ENCODE peak calls at places on chromosomes 12 and 14, in ten cellular contexts. Z is stimulated activated CD4-positive, alpha-beta T cell treated with anti-CD3 and anti-CD28 coated beads, Interleukin-1b, Interleukin-23, amount 100 ng/mL, for 24 hours; L is activated T-cell treated with anti-CD3 and anti-CD28 coated beads, Interleukin-2, amount 50 U/mL, for 24 hours; U is C1 segment of cervical spinal cord; C is amygdala; T is activated naive CD4-positive, alpha-beta T cell treated with anti-CD3 and anti-CD28 coated beads for 36 hours; A is neural crest cell; R is epithelial cell of prostate; G is CD8-positive, alpha-beta memory T cell; F is aorta. M is an unnamed sample.

GRCh38 chr12:89080797-89081470 is 271.4 kb downstream of the DUSP6 start:
- DNase-seq in Z (no peak), L (no peak), U (no peak), C (no peak), T (no peak), A (no peak), R (no peak), G (no peak), F (no peak), M (no peak)

GRCh38 chr12:19507823-19508222 is 68.5 kb downstream of the AEBP2 start:
- DNase-seq in Z (no peak), L (no peak), U (no peak), C (no peak), T (no peak), A (no peak), R (no peak), G (no peak), F (no peak), M (no peak)

GRCh38 chr14:58992935-58993334 is 195.5 kb upstream of the DAAM1 start:
- DNase-seq in Z (no peak), L (no peak), U (no peak), C (no peak), T (no peak), A (no peak), R (no peak), G (no peak), F (no peak), M (no peak)

GRCh38 chr14:104436047-104436531 is 143.5 kb upstream of the C14orf180 start:
- DNase-seq in Z (no peak), L (no peak), U (no peak), C (no peak), T (no peak), A (no peak), R (no peak), G (no peak), F (peak), M (no peak)

GRCh38 chr14:68711551-68712437 is 81.1 kb downstream of the ZFP36L1 start:
- DNase-seq in Z (no peak), L (no peak), U (no peak), C (no peak), T (peak), A (no peak), R (no peak), G (no peak), F (no peak), M (no peak)

GRCh38 chr12:60173213-60174170 is 577.7 kb downstream of the SLC16A7 start:
- DNase-seq in Z (no peak), L (no peak), U (no peak), C (no peak), T (no peak), A (no peak), R (no peak), G (no peak), F (no peak), M (no peak)

GRCh38 chr12:124236651-124237050 is 58.2 kb upstream of the RFLNA start:
- DNase-seq in Z (no peak), L (no peak), U (no peak), C (no peak), T (no peak), A (no peak), R (no peak), G (no peak), F (no peak), M (no peak)

GRCh38 chr12:85865905-85866304 is 8.2 kb upstream of the NTS start:
- DNase-seq in Z (no peak), L (no peak), U (no peak), C (no peak), T (no peak), A (no peak), R (no peak), G (no peak), F (no peak), M (no peak)

GRCh38 chr12:51579321-51579850 is 11.6 kb upstream of the SCN8A start:
- DNase-seq in Z (no peak), L (no peak), U (no peak), C (no peak), T (no peak), A (no peak), R (no peak), G (no peak), F (no peak), M (no peak)

GRCh38 chr14:49863483-49864262 is 11.1 kb upstream of the NEMF start:
- DNase-seq in Z (no peak), L (no peak), U (no peak), C (no peak), T (peak), A (no peak), R (no peak), G (peak), F (no peak), M (no peak)